ENCODE peak calls at places on chromosomes 6 and 20, in eight cellular contexts. One of them, this sample, is unnamed.
A peak's percentile ranks its signal among the peaks of the same experiment; 100 is the strongest.

GRCh38 chr6:107491059-107491609 is 1.2 kb downstream of the SOBP start:
- DNase-seq in mammary epithelial cell: peak; percentile 9
- DNase-seq in AG09309: no peak
- DNase-seq in fibroblast of pulmonary artery: peak; percentile 63
- DNase-seq in foreskin fibroblast: peak; percentile 74
- DNase-seq in GM12865: no peak
- DNase-seq in gastrocnemius medialis: peak; percentile 42
- DNase-seq in tibial artery: peak; percentile 87
- DNase-seq in this sample: no peak

GRCh38 chr6:67606905-67607828 is 1027.9 kb upstream of the ADGRB3 start:
- DNase-seq in gastrocnemius medialis: no peak
- DNase-seq in GM12865: no peak
- DNase-seq in fibroblast of pulmonary artery: peak; percentile 66
- DNase-seq in mammary epithelial cell: no peak
- DNase-seq in foreskin fibroblast: peak; percentile 71
- DNase-seq in tibial artery: no peak
- DNase-seq in AG09309: no peak
- DNase-seq in this sample: no peak

GRCh38 chr6:34061348-34061747 is 84.5 kb downstream of the GRM4 start:
- DNase-seq in AG09309: no peak
- DNase-seq in mammary epithelial cell: no peak
- DNase-seq in fibroblast of pulmonary artery: no peak
- DNase-seq in GM12865: no peak
- DNase-seq in tibial artery: no peak
- DNase-seq in gastrocnemius medialis: no peak
- DNase-seq in foreskin fibroblast: no peak
- DNase-seq in this sample: no peak

GRCh38 chr6:31042801-31043200 is 32.5 kb downstream of the MUC22 start:
- DNase-seq in GM12865: peak; percentile 49
- DNase-seq in fibroblast of pulmonary artery: peak; percentile 65
- DNase-seq in AG09309: peak; percentile 20
- DNase-seq in mammary epithelial cell: peak; percentile 57
- DNase-seq in gastrocnemius medialis: peak; percentile 36
- DNase-seq in foreskin fibroblast: peak; percentile 76
- DNase-seq in tibial artery: no peak
- DNase-seq in this sample: peak; percentile 60

GRCh38 chr6:37525460-37526357 is 26.0 kb upstream of the CCDC167 start:
- DNase-seq in GM12865: no peak
- DNase-seq in fibroblast of pulmonary artery: peak; percentile 50
- DNase-seq in mammary epithelial cell: no peak
- DNase-seq in gastrocnemius medialis: no peak
- DNase-seq in foreskin fibroblast: peak; percentile 43
- DNase-seq in AG09309: no peak
- DNase-seq in tibial artery: no peak
- DNase-seq in this sample: no peak

GRCh38 chr6:107670792-107671199 is 153.3 kb downstream of the SCML4 start:
- DNase-seq in tibial artery: peak; percentile 69
- DNase-seq in foreskin fibroblast: peak; percentile 52
- DNase-seq in GM12865: peak; percentile 82
- DNase-seq in AG09309: no peak
- DNase-seq in fibroblast of pulmonary artery: peak; percentile 75
- DNase-seq in mammary epithelial cell: peak; percentile 20
- DNase-seq in gastrocnemius medialis: peak; percentile 57
- DNase-seq in this sample: peak; percentile 28

GRCh38 chr6:107320126-107320525 is 139.2 kb downstream of the PDSS2 start:
- DNase-seq in mammary epithelial cell: peak; percentile 32
- DNase-seq in foreskin fibroblast: peak; percentile 73
- DNase-seq in AG09309: peak; percentile 13
- DNase-seq in GM12865: no peak
- DNase-seq in tibial artery: no peak
- DNase-seq in gastrocnemius medialis: no peak
- DNase-seq in fibroblast of pulmonary artery: peak; percentile 24
- DNase-seq in this sample: peak; percentile 56

GRCh38 chr20:35463455-35464300 is 8.3 kb downstream of the CEP250 start:
- DNase-seq in gastrocnemius medialis: peak; percentile 14
- DNase-seq in mammary epithelial cell: peak; percentile 29
- DNase-seq in tibial artery: no peak
- DNase-seq in foreskin fibroblast: peak; percentile 83
- DNase-seq in AG09309: peak; percentile 33
- DNase-seq in fibroblast of pulmonary artery: peak; percentile 82
- DNase-seq in GM12865: peak; percentile 75
- DNase-seq in this sample: peak; percentile 67

GRCh38 chr6:23106951-23107350 is 537.6 kb downstream of the HDGFL1 start:
- DNase-seq in gastrocnemius medialis: no peak
- DNase-seq in mammary epithelial cell: peak; percentile 2
- DNase-seq in fibroblast of pulmonary artery: peak; percentile 13
- DNase-seq in AG09309: peak; percentile 56
- DNase-seq in GM12865: no peak
- DNase-seq in tibial artery: no peak
- DNase-seq in foreskin fibroblast: peak; percentile 86
- DNase-seq in this sample: peak; percentile 79

GRCh38 chr20:31390490-31390889 is at the start of gene DEFB119:
- DNase-seq in gastrocnemius medialis: no peak
- DNase-seq in mammary epithelial cell: no peak
- DNase-seq in GM12865: no peak
- DNase-seq in foreskin fibroblast: no peak
- DNase-seq in tibial artery: no peak
- DNase-seq in fibroblast of pulmonary artery: no peak
- DNase-seq in AG09309: no peak
- DNase-seq in this sample: no peak

GRCh38 chr6:90216081-90216977 is 80.3 kb downstream of the BACH2 start:
- DNase-seq in GM12865: peak; percentile 28
- DNase-seq in fibroblast of pulmonary artery: no peak
- DNase-seq in gastrocnemius medialis: no peak
- DNase-seq in AG09309: no peak
- DNase-seq in mammary epithelial cell: no peak
- DNase-seq in tibial artery: peak; percentile 65
- DNase-seq in foreskin fibroblast: peak; percentile 7
- DNase-seq in this sample: peak; percentile 12

GRCh38 chr6:6725120-6725833 is 136.8 kb downstream of the LY86 start:
- DNase-seq in mammary epithelial cell: no peak
- DNase-seq in gastrocnemius medialis: no peak
- DNase-seq in fibroblast of pulmonary artery: no peak
- DNase-seq in foreskin fibroblast: no peak
- DNase-seq in AG09309: no peak
- DNase-seq in GM12865: no peak
- DNase-seq in tibial artery: no peak
- DNase-seq in this sample: no peak

GRCh38 chr6:150741633-150742200 is 123.8 kb upstream of the MTHFD1L start:
- DNase-seq in gastrocnemius medialis: no peak
- DNase-seq in AG09309: no peak
- DNase-seq in mammary epithelial cell: no peak
- DNase-seq in foreskin fibroblast: no peak
- DNase-seq in tibial artery: no peak
- DNase-seq in GM12865: peak; percentile 51
- DNase-seq in fibroblast of pulmonary artery: peak; percentile 18
- DNase-seq in this sample: no peak

GRCh38 chr20:34946661-34947060 is 8.9 kb downstream of the GSS start:
- DNase-seq in GM12865: no peak
- DNase-seq in gastrocnemius medialis: no peak
- DNase-seq in fibroblast of pulmonary artery: no peak
- DNase-seq in foreskin fibroblast: no peak
- DNase-seq in AG09309: no peak
- DNase-seq in tibial artery: no peak
- DNase-seq in mammary epithelial cell: no peak
- DNase-seq in this sample: no peak

GRCh38 chr20:47003223-47003622 is 108.6 kb downstream of the EYA2 start:
- DNase-seq in GM12865: peak; percentile 25
- DNase-seq in foreskin fibroblast: no peak
- DNase-seq in gastrocnemius medialis: no peak
- DNase-seq in mammary epithelial cell: no peak
- DNase-seq in fibroblast of pulmonary artery: no peak
- DNase-seq in tibial artery: no peak
- DNase-seq in AG09309: no peak
- DNase-seq in this sample: no peak

GRCh38 chr20:63116412-63117106 is 99.4 kb downstream of the YTHDF1 start:
- DNase-seq in AG09309: no peak
- DNase-seq in foreskin fibroblast: peak; percentile 62
- DNase-seq in gastrocnemius medialis: no peak
- DNase-seq in mammary epithelial cell: no peak
- DNase-seq in tibial artery: no peak
- DNase-seq in GM12865: no peak
- DNase-seq in fibroblast of pulmonary artery: peak; percentile 18
- DNase-seq in this sample: no peak

GRCh38 chr6:153117986-153118886 is 12.8 kb downstream of the RGS17 start:
- DNase-seq in fibroblast of pulmonary artery: peak; percentile 66
- DNase-seq in GM12865: peak; percentile 23
- DNase-seq in mammary epithelial cell: peak; percentile 88
- DNase-seq in tibial artery: no peak
- DNase-seq in foreskin fibroblast: peak; percentile 87
- DNase-seq in gastrocnemius medialis: no peak
- DNase-seq in AG09309: peak; percentile 35
- DNase-seq in this sample: peak; percentile 70

GRCh38 chr20:36573798-36574277 is 441 bp downstream of the TGIF2 start:
- DNase-seq in mammary epithelial cell: peak; percentile 9
- DNase-seq in AG09309: no peak
- DNase-seq in foreskin fibroblast: peak; percentile 21
- DNase-seq in GM12865: peak; percentile 59
- DNase-seq in fibroblast of pulmonary artery: no peak
- DNase-seq in gastrocnemius medialis: no peak
- DNase-seq in tibial artery: no peak
- DNase-seq in this sample: no peak

GRCh38 chr20:3011752-3012151 is 31.7 kb upstream of the GNRH2 start:
- DNase-seq in GM12865: no peak
- DNase-seq in foreskin fibroblast: no peak
- DNase-seq in fibroblast of pulmonary artery: no peak
- DNase-seq in AG09309: no peak
- DNase-seq in tibial artery: no peak
- DNase-seq in gastrocnemius medialis: no peak
- DNase-seq in mammary epithelial cell: no peak
- DNase-seq in this sample: no peak

GRCh38 chr6:40328376-40328987 is 258.7 kb downstream of the LRFN2 start:
- DNase-seq in foreskin fibroblast: no peak
- DNase-seq in mammary epithelial cell: peak; percentile 52
- DNase-seq in tibial artery: no peak
- DNase-seq in gastrocnemius medialis: no peak
- DNase-seq in AG09309: no peak
- DNase-seq in fibroblast of pulmonary artery: no peak
- DNase-seq in GM12865: peak; percentile 8
- DNase-seq in this sample: no peak

GRCh38 chr6:152932865-152933264 is 50.0 kb downstream of the FBXO5 start:
- DNase-seq in GM12865: no peak
- DNase-seq in fibroblast of pulmonary artery: no peak
- DNase-seq in AG09309: no peak
- DNase-seq in tibial artery: no peak
- DNase-seq in gastrocnemius medialis: no peak
- DNase-seq in foreskin fibroblast: no peak
- DNase-seq in mammary epithelial cell: no peak
- DNase-seq in this sample: no peak

GRCh38 chr6:149431905-149432775 is 32.1 kb downstream of the SUMO4 start:
- DNase-seq in GM12865: peak; percentile 93
- DNase-seq in tibial artery: peak; percentile 92
- DNase-seq in mammary epithelial cell: peak; percentile 65
- DNase-seq in gastrocnemius medialis: peak; percentile 76
- DNase-seq in foreskin fibroblast: peak; percentile 92
- DNase-seq in fibroblast of pulmonary artery: peak; percentile 84
- DNase-seq in AG09309: peak; percentile 80
- DNase-seq in this sample: peak; percentile 91
- H3K4me3 ChIP-seq in GM12865: no peak overlapping the region
- H3K4me3 ChIP-seq in tibial artery: no peak overlapping the region
- H3K4me3 ChIP-seq in mammary epithelial cell: no peak overlapping the region
- H3K4me3 ChIP-seq in gastrocnemius medialis: no peak overlapping the region
- H3K4me3 ChIP-seq in foreskin fibroblast: no peak overlapping the region
- H3K4me3 ChIP-seq in fibroblast of pulmonary artery: no peak overlapping the region
- H3K4me3 ChIP-seq in AG09309: no peak overlapping the region
- H3K4me3 ChIP-seq in this sample: peak overlapping the region; percentile 18

GRCh38 chr6:169244684-169245383 is 8.8 kb downstream of the THBS2 start:
- DNase-seq in tibial artery: peak; percentile 40
- DNase-seq in GM12865: no peak
- DNase-seq in gastrocnemius medialis: no peak
- DNase-seq in foreskin fibroblast: no peak
- DNase-seq in AG09309: no peak
- DNase-seq in mammary epithelial cell: no peak
- DNase-seq in fibroblast of pulmonary artery: no peak
- DNase-seq in this sample: no peak
- TF ChIP-seq CTCF in tibial artery: no peak
- TF ChIP-seq CTCF in GM12865: no peak
- TF ChIP-seq CTCF in gastrocnemius medialis: no peak
- TF ChIP-seq CTCF in foreskin fibroblast: no peak
- TF ChIP-seq CTCF in AG09309: no peak
- TF ChIP-seq CTCF in mammary epithelial cell: no peak
- TF ChIP-seq CTCF in fibroblast of pulmonary artery: no peak
- TF ChIP-seq CTCF in this sample: no peak

GRCh38 chr20:310645-311044 is 13.3 kb downstream of the ZCCHC3 start:
- DNase-seq in GM12865: no peak
- DNase-seq in gastrocnemius medialis: no peak
- DNase-seq in fibroblast of pulmonary artery: no peak
- DNase-seq in mammary epithelial cell: no peak
- DNase-seq in foreskin fibroblast: no peak
- DNase-seq in AG09309: no peak
- DNase-seq in tibial artery: no peak
- DNase-seq in this sample: no peak
- H3K4me3 ChIP-seq in GM12865: no peak overlapping the region
- H3K4me3 ChIP-seq in gastrocnemius medialis: peak overlapping the region; percentile 54
- H3K4me3 ChIP-seq in fibroblast of pulmonary artery: peak overlapping the region; percentile 6
- H3K4me3 ChIP-seq in mammary epithelial cell: no peak overlapping the region
- H3K4me3 ChIP-seq in foreskin fibroblast: no peak overlapping the region
- H3K4me3 ChIP-seq in AG09309: no peak overlapping the region
- H3K4me3 ChIP-seq in tibial artery: peak overlapping the region; percentile 54
- H3K4me3 ChIP-seq in this sample: no peak overlapping the region

DNA sequence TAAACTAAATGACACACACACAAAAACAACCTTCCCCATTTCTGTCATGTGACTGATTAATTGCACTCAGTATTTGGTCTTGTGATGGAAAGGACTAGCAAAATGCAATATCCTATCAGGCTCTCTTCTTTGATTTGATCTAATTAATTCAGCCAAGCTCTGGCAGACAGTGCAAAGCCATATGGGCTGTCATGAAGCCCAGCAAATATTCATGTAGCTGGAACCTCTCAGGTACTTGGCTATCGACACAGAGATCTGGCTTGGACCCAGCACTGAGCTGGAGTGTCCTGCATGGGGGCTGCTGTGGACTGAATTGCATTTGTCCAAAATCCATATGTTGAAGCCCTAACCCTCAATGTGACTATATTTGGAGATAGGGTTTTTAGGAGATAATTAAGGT is 76.9 kb downstream of the STMND1 start:
- DNase-seq in tibial artery: no peak
- DNase-seq in foreskin fibroblast: no peak
- DNase-seq in fibroblast of pulmonary artery: no peak
- DNase-seq in gastrocnemius medialis: no peak
- DNase-seq in mammary epithelial cell: no peak
- DNase-seq in GM12865: no peak
- DNase-seq in AG09309: no peak
- DNase-seq in this sample: no peak
- TF ChIP-seq CTCF in tibial artery: no peak
- TF ChIP-seq CTCF in foreskin fibroblast: no peak
- TF ChIP-seq CTCF in fibroblast of pulmonary artery: no peak
- TF ChIP-seq CTCF in gastrocnemius medialis: no peak
- TF ChIP-seq CTCF in mammary epithelial cell: no peak
- TF ChIP-seq CTCF in GM12865: no peak
- TF ChIP-seq CTCF in AG09309: no peak
- TF ChIP-seq CTCF in this sample: no peak